ENCODE peak calls at places on chromosomes 16 and 17, in ten cellular contexts. One of them, this sample, is unnamed.

GRCh38 chr17:48322060-48322459 is 108.0 kb downstream of the SKAP1 start:
- DNase-seq in substantia nigra: no peak
- DNase-seq in Peyer's patch: no peak
- DNase-seq in ovary: no peak
- DNase-seq in PC-9: no peak
- DNase-seq in heart left ventricle: no peak
- DNase-seq in AG04450: no peak
- DNase-seq in IMR-90: peak
- DNase-seq in CD8-positive, alpha-beta T cell: no peak
- DNase-seq in prostate gland: no peak
- DNase-seq in this sample: no peak

GRCh38 chr17:3027786-3028532 is 35.4 kb downstream of the OR1D5 start:
- DNase-seq in substantia nigra: no peak
- DNase-seq in IMR-90: no peak
- DNase-seq in Peyer's patch: peak
- DNase-seq in ovary: peak
- DNase-seq in heart left ventricle: no peak
- DNase-seq in PC-9: no peak
- DNase-seq in AG04450: no peak
- DNase-seq in prostate gland: no peak
- DNase-seq in CD8-positive, alpha-beta T cell: no peak
- DNase-seq in this sample: no peak

GRCh38 chr17:57442914-57443571 is 186.7 kb downstream of the MSI2 start:
- DNase-seq in Peyer's patch: peak
- DNase-seq in ovary: peak
- DNase-seq in prostate gland: peak
- DNase-seq in substantia nigra: peak
- DNase-seq in PC-9: no peak
- DNase-seq in heart left ventricle: peak
- DNase-seq in CD8-positive, alpha-beta T cell: peak
- DNase-seq in IMR-90: no peak
- DNase-seq in AG04450: no peak
- DNase-seq in this sample: peak

GRCh38 chr17:12227547-12227946 is 206.9 kb downstream of the MAP2K4 start:
- DNase-seq in PC-9: no peak
- DNase-seq in ovary: no peak
- DNase-seq in CD8-positive, alpha-beta T cell: no peak
- DNase-seq in AG04450: no peak
- DNase-seq in Peyer's patch: no peak
- DNase-seq in IMR-90: no peak
- DNase-seq in heart left ventricle: no peak
- DNase-seq in prostate gland: no peak
- DNase-seq in substantia nigra: no peak
- DNase-seq in this sample: no peak

GRCh38 chr17:28818705-28819295 is 23.8 kb downstream of the FAM222B start:
- DNase-seq in PC-9: no peak
- DNase-seq in CD8-positive, alpha-beta T cell: no peak
- DNase-seq in heart left ventricle: no peak
- DNase-seq in AG04450: no peak
- DNase-seq in IMR-90: no peak
- DNase-seq in ovary: no peak
- DNase-seq in Peyer's patch: no peak
- DNase-seq in prostate gland: no peak
- DNase-seq in substantia nigra: no peak
- DNase-seq in this sample: no peak

GRCh38 chr16:11218324-11218962 is 37.6 kb downstream of the SOCS1 start:
- DNase-seq in Peyer's patch: no peak
- DNase-seq in substantia nigra: no peak
- DNase-seq in PC-9: no peak
- DNase-seq in prostate gland: no peak
- DNase-seq in ovary: no peak
- DNase-seq in AG04450: no peak
- DNase-seq in heart left ventricle: no peak
- DNase-seq in CD8-positive, alpha-beta T cell: no peak
- DNase-seq in IMR-90: peak
- DNase-seq in this sample: no peak

GRCh38 chr17:51046527-51047384 is 73.9 kb downstream of the SPAG9 start:
- DNase-seq in heart left ventricle: peak
- DNase-seq in Peyer's patch: peak
- DNase-seq in AG04450: peak
- DNase-seq in substantia nigra: peak
- DNase-seq in ovary: peak
- DNase-seq in prostate gland: peak
- DNase-seq in IMR-90: peak
- DNase-seq in PC-9: no peak
- DNase-seq in CD8-positive, alpha-beta T cell: no peak
- DNase-seq in this sample: peak

GRCh38 chr17:58358408-58359172 is 6.6 kb upstream of the SUPT4H1 start:
- DNase-seq in AG04450: no peak
- DNase-seq in prostate gland: no peak
- DNase-seq in CD8-positive, alpha-beta T cell: no peak
- DNase-seq in PC-9: no peak
- DNase-seq in ovary: no peak
- DNase-seq in heart left ventricle: no peak
- DNase-seq in Peyer's patch: no peak
- DNase-seq in IMR-90: no peak
- DNase-seq in substantia nigra: no peak
- DNase-seq in this sample: no peak

GRCh38 chr17:14553847-14554246 is 253.0 kb downstream of the HS3ST3B1 start:
- DNase-seq in PC-9: no peak
- DNase-seq in Peyer's patch: no peak
- DNase-seq in heart left ventricle: no peak
- DNase-seq in AG04450: no peak
- DNase-seq in ovary: no peak
- DNase-seq in substantia nigra: no peak
- DNase-seq in prostate gland: no peak
- DNase-seq in CD8-positive, alpha-beta T cell: no peak
- DNase-seq in IMR-90: no peak
- DNase-seq in this sample: no peak

GRCh38 chr17:65966311-65966710 is 225.6 kb downstream of the CEP112 start:
- DNase-seq in CD8-positive, alpha-beta T cell: no peak
- DNase-seq in ovary: no peak
- DNase-seq in substantia nigra: no peak
- DNase-seq in Peyer's patch: no peak
- DNase-seq in IMR-90: no peak
- DNase-seq in AG04450: no peak
- DNase-seq in heart left ventricle: no peak
- DNase-seq in prostate gland: no peak
- DNase-seq in PC-9: no peak
- DNase-seq in this sample: no peak

GRCh38 chr16:50266337-50267091 is at the start of gene ADCY7:
- DNase-seq in prostate gland: no peak
- DNase-seq in IMR-90: peak
- DNase-seq in Peyer's patch: peak
- DNase-seq in ovary: peak
- DNase-seq in PC-9: peak
- DNase-seq in CD8-positive, alpha-beta T cell: peak
- DNase-seq in substantia nigra: no peak
- DNase-seq in heart left ventricle: peak
- DNase-seq in AG04450: peak
- DNase-seq in this sample: peak

DNA sequence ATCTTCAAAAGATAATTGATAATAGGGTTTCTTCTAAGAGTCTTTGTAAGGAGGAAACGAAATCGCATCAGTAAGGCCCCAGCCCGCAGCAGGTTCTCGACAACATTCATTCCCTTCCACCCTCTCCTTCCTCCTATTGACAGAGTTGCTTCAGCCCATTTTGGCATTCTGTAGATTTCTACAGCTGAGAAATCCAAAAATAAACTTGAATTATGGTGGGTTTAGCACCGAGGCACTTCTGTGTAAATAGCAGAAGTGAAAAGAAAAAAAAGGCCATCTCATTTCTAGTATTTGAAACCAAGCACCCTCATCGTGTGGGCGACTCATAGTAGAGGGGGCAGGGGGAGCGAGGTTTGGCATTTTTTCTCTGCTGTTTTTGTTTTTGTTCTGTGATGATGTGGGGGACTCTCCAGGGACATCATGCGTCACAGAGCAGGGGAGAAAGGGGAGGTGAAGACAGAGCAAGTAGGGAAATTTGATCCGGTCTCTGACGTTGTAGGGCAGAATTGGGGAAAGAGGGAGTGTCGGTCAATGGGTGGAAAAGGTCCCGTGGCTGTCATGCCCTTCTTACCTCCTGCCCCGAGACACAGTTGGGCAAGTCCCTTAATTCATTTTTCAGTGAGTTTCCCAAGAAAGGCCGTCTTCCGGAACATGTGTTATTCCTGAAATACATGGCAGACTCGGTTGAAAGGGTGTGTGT is 33.8 kb upstream of the CCR7 start:
- DNase-seq in ovary: no peak
- DNase-seq in AG04450: no peak
- DNase-seq in IMR-90: peak
- DNase-seq in PC-9: no peak
- DNase-seq in prostate gland: no peak
- DNase-seq in Peyer's patch: peak
- DNase-seq in substantia nigra: no peak
- DNase-seq in heart left ventricle: no peak
- DNase-seq in CD8-positive, alpha-beta T cell: peak
- DNase-seq in this sample: no peak
- H3K27ac ChIP-seq in ovary: no peak
- H3K27ac ChIP-seq in AG04450: no peak
- H3K27ac ChIP-seq in IMR-90: no peak
- H3K27ac ChIP-seq in PC-9: no peak
- H3K27ac ChIP-seq in prostate gland: no peak
- H3K27ac ChIP-seq in Peyer's patch: peak
- H3K27ac ChIP-seq in substantia nigra: no peak
- H3K27ac ChIP-seq in heart left ventricle: peak
- H3K27ac ChIP-seq in CD8-positive, alpha-beta T cell: peak
- H3K27ac ChIP-seq in this sample: no peak

GRCh38 chr17:46032909-46033308 is 33.9 kb downstream of the STH start:
- DNase-seq in Peyer's patch: no peak
- DNase-seq in AG04450: no peak
- DNase-seq in ovary: no peak
- DNase-seq in PC-9: no peak
- DNase-seq in heart left ventricle: no peak
- DNase-seq in prostate gland: no peak
- DNase-seq in IMR-90: no peak
- DNase-seq in substantia nigra: no peak
- DNase-seq in CD8-positive, alpha-beta T cell: no peak
- DNase-seq in this sample: no peak

GRCh38 chr17:46037722-46038255 is 38.7 kb downstream of the STH start:
- DNase-seq in IMR-90: no peak
- DNase-seq in ovary: no peak
- DNase-seq in heart left ventricle: no peak
- DNase-seq in AG04450: no peak
- DNase-seq in substantia nigra: no peak
- DNase-seq in prostate gland: no peak
- DNase-seq in CD8-positive, alpha-beta T cell: no peak
- DNase-seq in Peyer's patch: no peak
- DNase-seq in PC-9: no peak
- DNase-seq in this sample: no peak

GRCh38 chr17:46036491-46036890 is 37.4 kb downstream of the STH start:
- DNase-seq in PC-9: no peak
- DNase-seq in AG04450: no peak
- DNase-seq in substantia nigra: no peak
- DNase-seq in Peyer's patch: no peak
- DNase-seq in heart left ventricle: no peak
- DNase-seq in IMR-90: no peak
- DNase-seq in CD8-positive, alpha-beta T cell: no peak
- DNase-seq in ovary: no peak
- DNase-seq in prostate gland: no peak
- DNase-seq in this sample: no peak

GRCh38 chr17:46033392-46033791 is 34.3 kb downstream of the STH start:
- DNase-seq in AG04450: no peak
- DNase-seq in prostate gland: no peak
- DNase-seq in substantia nigra: no peak
- DNase-seq in heart left ventricle: no peak
- DNase-seq in ovary: no peak
- DNase-seq in CD8-positive, alpha-beta T cell: no peak
- DNase-seq in PC-9: no peak
- DNase-seq in Peyer's patch: no peak
- DNase-seq in IMR-90: no peak
- DNase-seq in this sample: no peak

GRCh38 chr17:46035112-46035818 is 36.2 kb downstream of the STH start:
- DNase-seq in prostate gland: no peak
- DNase-seq in CD8-positive, alpha-beta T cell: no peak
- DNase-seq in heart left ventricle: no peak
- DNase-seq in Peyer's patch: no peak
- DNase-seq in substantia nigra: no peak
- DNase-seq in AG04450: no peak
- DNase-seq in IMR-90: no peak
- DNase-seq in PC-9: no peak
- DNase-seq in ovary: no peak
- DNase-seq in this sample: peak
- H3K27ac ChIP-seq in prostate gland: no peak
- H3K27ac ChIP-seq in CD8-positive, alpha-beta T cell: no peak
- H3K27ac ChIP-seq in heart left ventricle: no peak
- H3K27ac ChIP-seq in Peyer's patch: no peak
- H3K27ac ChIP-seq in substantia nigra: no peak
- H3K27ac ChIP-seq in AG04450: no peak
- H3K27ac ChIP-seq in IMR-90: no peak
- H3K27ac ChIP-seq in PC-9: no peak
- H3K27ac ChIP-seq in ovary: no peak
- H3K27ac ChIP-seq in this sample: no peak

DNA sequence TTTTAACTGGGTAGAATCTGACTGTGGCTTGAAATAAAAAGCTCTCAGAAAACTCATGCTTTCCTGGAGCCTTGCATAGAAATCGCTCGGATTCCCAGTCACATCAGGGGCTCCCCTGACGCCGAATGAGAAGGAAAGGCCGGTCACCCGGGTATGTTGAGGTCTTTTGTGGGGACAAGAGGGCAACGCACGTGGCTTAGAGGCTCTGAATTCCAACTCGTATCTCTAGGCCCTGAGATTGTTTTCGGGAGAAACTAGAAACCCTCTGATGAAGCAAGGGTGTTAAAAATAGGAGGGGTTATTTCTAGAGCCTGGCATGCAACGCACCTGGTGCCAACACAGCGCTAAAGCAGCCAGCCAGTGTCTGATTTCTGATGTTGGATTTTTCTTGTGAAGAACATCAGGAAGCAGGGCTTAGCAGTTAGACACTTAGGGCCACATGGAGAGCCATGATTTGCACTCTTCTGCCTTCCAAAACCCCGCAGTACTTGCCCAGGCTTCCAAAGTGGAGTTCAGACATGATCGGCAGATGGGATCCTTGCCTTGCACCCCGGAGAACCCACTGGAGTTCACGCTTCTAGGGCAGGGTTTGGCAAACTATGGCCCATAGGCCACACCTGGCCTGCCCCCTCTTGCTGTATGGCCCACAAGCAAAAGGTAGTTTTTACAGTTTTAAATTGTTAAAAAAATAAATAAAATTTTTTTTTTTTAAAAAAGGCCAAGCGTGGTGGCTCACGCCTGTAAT is 12.6 kb downstream of the CACNG1 start:
- DNase-seq in heart left ventricle: no peak
- DNase-seq in AG04450: no peak
- DNase-seq in PC-9: no peak
- DNase-seq in Peyer's patch: no peak
- DNase-seq in substantia nigra: no peak
- DNase-seq in CD8-positive, alpha-beta T cell: no peak
- DNase-seq in ovary: no peak
- DNase-seq in IMR-90: no peak
- DNase-seq in prostate gland: no peak
- DNase-seq in this sample: no peak
- H3K27ac ChIP-seq in heart left ventricle: no peak
- H3K27ac ChIP-seq in AG04450: no peak
- H3K27ac ChIP-seq in PC-9: no peak
- H3K27ac ChIP-seq in Peyer's patch: no peak
- H3K27ac ChIP-seq in substantia nigra: no peak
- H3K27ac ChIP-seq in CD8-positive, alpha-beta T cell: no peak
- H3K27ac ChIP-seq in ovary: no peak
- H3K27ac ChIP-seq in IMR-90: no peak
- H3K27ac ChIP-seq in prostate gland: no peak
- H3K27ac ChIP-seq in this sample: no peak

GRCh38 chr17:20268700-20269475 is 198.5 kb downstream of the LGALS9B start:
- DNase-seq in IMR-90: no peak
- DNase-seq in PC-9: no peak
- DNase-seq in substantia nigra: no peak
- DNase-seq in prostate gland: no peak
- DNase-seq in ovary: no peak
- DNase-seq in CD8-positive, alpha-beta T cell: no peak
- DNase-seq in heart left ventricle: no peak
- DNase-seq in AG04450: no peak
- DNase-seq in Peyer's patch: no peak
- DNase-seq in this sample: no peak
- H3K27ac ChIP-seq in IMR-90: no peak
- H3K27ac ChIP-seq in PC-9: no peak
- H3K27ac ChIP-seq in substantia nigra: no peak
- H3K27ac ChIP-seq in prostate gland: no peak
- H3K27ac ChIP-seq in ovary: no peak
- H3K27ac ChIP-seq in CD8-positive, alpha-beta T cell: no peak
- H3K27ac ChIP-seq in heart left ventricle: no peak
- H3K27ac ChIP-seq in AG04450: no peak
- H3K27ac ChIP-seq in Peyer's patch: no peak
- H3K27ac ChIP-seq in this sample: no peak